ENCODE peak calls at places on chromosomes 1 and 21, in five cellular contexts. H is A549, N is adrenal gland, I is upper lobe of left lung, G is breast epithelium. T is an unnamed sample.

GRCh38 chr1:9294910-9295636 is 2.4 kb downstream of the SPSB1 start:
- DNase-seq in H (peak), N (no peak), I (no peak), G (no peak), T (no peak)

GRCh38 chr1:108889706-108890105 is 12.9 kb downstream of the GPSM2 start:
- DNase-seq in N (no peak), I (no peak), H (no peak), G (no peak), T (no peak)

GRCh38 chr1:31587720-31588423 is 11.6 kb downstream of the TINAGL1 start:
- DNase-seq in H (peak), I (peak), N (peak), G (no peak), T (no peak)

GRCh38 chr1:11473635-11474034 is 5.3 kb upstream of the DISP3 start:
- DNase-seq in G (no peak), N (peak), I (no peak), H (no peak), T (no peak)

GRCh38 chr1:101233495-101233894 is 3.3 kb upstream of the S1PR1 start:
- DNase-seq in H (no peak), I (no peak), G (no peak), N (no peak), T (no peak)

GRCh38 chr1:10057305-10057704 is 24.5 kb downstream of the UBE4B start:
- DNase-seq in H (no peak), N (peak), I (peak), G (no peak), T (peak)

GRCh38 chr1:221013691-221014293 is 134.5 kb downstream of the HLX start:
- DNase-seq in I (no peak), H (no peak), G (no peak), N (no peak), T (no peak)

GRCh38 chr21:42513151-42513984 is at the start of gene SLC37A1:
- DNase-seq in I (no peak), H (peak), N (no peak), G (no peak), T (no peak)

GRCh38 chr1:61807606-61808005 is 65.3 kb downstream of the PATJ start:
- DNase-seq in G (no peak), N (no peak), H (no peak), I (no peak), T (no peak)

GRCh38 chr1:182595641-182596240 is 6.7 kb upstream of the RNASEL start:
- DNase-seq in G (peak), H (peak), I (peak), N (peak), T (no peak)

GRCh38 chr1:22416555-22417454 is 34.8 kb upstream of the ZBTB40 start:
- DNase-seq in N (peak), I (peak), H (peak), G (peak), T (peak)

GRCh38 chr1:225380691-225381090 is 47.1 kb downstream of the LBR start:
- DNase-seq in H (no peak), G (no peak), I (no peak), N (no peak), T (no peak)

GRCh38 chr21:25772680-25773079 is 37.9 kb downstream of the GABPA start:
- DNase-seq in H (no peak), G (no peak), I (no peak), N (no peak), T (no peak)

GRCh38 chr1:74010206-74010605 is 187.8 kb downstream of the LRRIQ3 start:
- DNase-seq in H (no peak), G (no peak), I (no peak), N (no peak), T (no peak)
- H3K4me3 ChIP-seq in H (no peak), G (no peak), I (no peak), N (no peak), T (no peak)

GRCh38 chr1:110673805-110674336 is 869 bp downstream of the KCNA3 start:
- DNase-seq in G (no peak), I (no peak), N (no peak), H (no peak), T (no peak)

GRCh38 chr1:110672753-110673108 is 2.0 kb downstream of the KCNA3 start:
- DNase-seq in N (no peak), G (no peak), I (no peak), H (no peak), T (no peak)

GRCh38 chr1:110673197-110673701 is 1.5 kb downstream of the KCNA3 start:
- DNase-seq in I (no peak), G (no peak), H (no peak), N (no peak), T (no peak)

GRCh38 chr1:110672001-110672752 is 2.6 kb downstream of the KCNA3 start:
- DNase-seq in G (no peak), H (no peak), N (no peak), I (peak), T (peak)

DNA sequence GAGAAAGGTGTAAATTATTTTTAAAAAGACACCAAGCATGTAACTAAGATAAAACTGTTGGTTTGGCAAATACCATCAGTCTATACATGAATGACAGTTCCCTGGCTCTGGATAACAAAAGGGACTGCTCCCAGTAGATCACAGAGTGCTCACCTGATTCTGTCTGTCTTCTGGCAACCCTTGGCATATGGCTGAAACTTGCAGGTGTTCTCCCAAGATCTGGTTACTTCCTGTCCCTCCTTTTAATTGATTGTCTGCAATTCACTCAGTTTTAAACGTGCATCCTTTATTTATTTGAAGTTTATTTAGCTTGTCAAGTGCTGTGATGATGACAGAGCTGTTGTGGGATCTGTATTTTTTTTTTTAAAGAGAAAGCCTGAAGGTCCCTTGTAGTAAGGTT is 3.4 kb downstream of the KCNA3 start:
- DNase-seq in G (no peak), N (no peak), H (no peak), I (no peak), T (no peak)
- H3K4me3 ChIP-seq in G (no peak), N (no peak), H (no peak), I (peak), T (peak)

GRCh38 chr1:1987142-1987510 is 16.5 kb downstream of the CFAP74 start:
- DNase-seq in G (no peak), H (no peak), I (no peak), N (no peak), T (no peak)

GRCh38 chr1:1988061-1988945 is 15.3 kb downstream of the CFAP74 start:
- DNase-seq in I (no peak), G (no peak), N (no peak), H (no peak), T (no peak)

GRCh38 chr1:1989102-1989542 is 14.5 kb downstream of the CFAP74 start:
- DNase-seq in I (no peak), N (peak), G (no peak), H (no peak), T (no peak)

GRCh38 chr1:1990222-1990621 is 13.4 kb downstream of the CFAP74 start:
- DNase-seq in I (no peak), N (peak), H (no peak), G (no peak), T (no peak)

GRCh38 chr1:1989759-1990158 is 13.8 kb downstream of the CFAP74 start:
- DNase-seq in G (no peak), N (peak), I (no peak), H (no peak), T (no peak)
- H3K4me3 ChIP-seq in G (peak), N (no peak), I (no peak), H (no peak), T (no peak)

DNA sequence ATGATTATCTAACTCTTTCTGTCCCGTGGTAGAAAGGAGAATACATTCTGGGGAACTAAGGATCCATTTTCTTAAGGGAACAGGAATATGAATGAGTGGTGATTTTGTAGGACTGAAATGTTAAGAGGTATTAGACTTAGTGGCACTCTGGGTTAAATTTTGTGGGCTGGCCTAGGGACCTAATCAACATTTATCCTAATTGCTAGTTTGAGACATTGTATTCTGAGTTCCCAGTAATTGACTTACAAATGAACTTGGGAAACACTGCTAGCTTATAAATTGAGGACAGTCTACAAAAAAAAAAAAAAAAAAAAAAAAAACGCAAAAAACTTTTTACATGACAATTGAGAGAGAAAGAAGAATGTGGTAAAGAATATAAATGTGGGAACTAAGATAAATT is 136.6 kb upstream of the ZP4 start:
- DNase-seq in N (no peak), G (no peak), I (no peak), H (no peak), T (no peak)
- H3K4me3 ChIP-seq in N (no peak), G (no peak), I (no peak), H (no peak), T (no peak)

GRCh38 chr1:41652346-41653124 is 168.1 kb upstream of the EDN2 start:
- DNase-seq in H (no peak), G (no peak), N (no peak), I (no peak), T (peak)
- H3K4me3 ChIP-seq in H (no peak), G (no peak), N (no peak), I (no peak), T (no peak)

DNA sequence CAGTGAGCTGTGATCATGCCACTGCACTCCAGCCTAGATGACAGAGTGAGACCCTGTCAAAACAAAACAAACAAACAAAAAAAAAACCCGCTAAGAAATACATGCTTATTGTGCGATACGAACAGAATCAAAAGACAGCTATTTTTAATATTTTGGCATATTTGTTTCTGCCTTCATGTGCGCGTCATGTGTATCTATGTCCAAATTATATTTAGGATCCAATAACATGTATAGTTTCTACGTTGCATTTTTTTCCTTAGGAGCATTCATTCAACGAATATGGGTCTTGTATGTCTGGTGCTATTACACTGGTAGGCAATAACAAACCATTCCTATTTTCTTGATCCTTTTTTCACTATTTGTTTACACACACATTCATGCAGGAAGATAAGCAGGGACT is 1.8 kb downstream of the CD46 start:
- DNase-seq in I (no peak), N (no peak), H (no peak), G (no peak), T (no peak)
- H3K4me3 ChIP-seq in I (peak), N (peak), H (peak), G (peak), T (peak)

DNA sequence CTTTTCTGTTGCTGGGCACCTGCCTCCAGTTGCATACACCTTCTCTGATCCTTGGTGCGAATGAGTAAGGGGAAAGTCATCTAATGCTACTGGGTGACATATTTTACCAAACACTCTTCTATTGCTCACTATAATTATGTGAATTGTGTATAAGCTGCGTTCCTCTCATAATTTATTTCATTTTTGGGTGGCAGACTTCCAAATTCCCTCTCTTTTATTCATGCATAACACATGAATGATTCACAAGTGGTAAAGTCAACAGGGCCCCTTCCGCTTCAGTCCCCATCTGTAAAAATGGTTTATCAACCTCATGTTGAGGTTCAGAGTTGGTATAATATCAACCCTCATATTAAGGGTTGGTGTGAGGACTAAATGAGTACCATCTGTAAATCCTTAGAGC is 3.2 kb upstream of the QSOX1 start:
- DNase-seq in N (no peak), I (no peak), G (no peak), H (peak), T (no peak)
- H3K4me3 ChIP-seq in N (no peak), I (no peak), G (no peak), H (no peak), T (no peak)